ENCODE peak calls at places on chromosome 6, in seven cellular contexts. One of them, this sample, is unnamed.
A peak's percentile ranks its signal among the peaks of the same experiment; 100 is the strongest.

GRCh38 chr6:118679293-118679692 is 27.9 kb upstream of the CEP85L start:
- DNase-seq in GM23248: peak; percentile 70
- DNase-seq in GM23338: no peak
- DNase-seq in HCT116: no peak
- DNase-seq in PC-9: no peak
- DNase-seq in MM.1S: no peak
- DNase-seq in PC-3: peak; percentile 17
- DNase-seq in this sample: no peak

GRCh38 chr6:73394577-73395354 is at the start of gene DDX43:
- DNase-seq in GM23248: peak; percentile 58
- DNase-seq in GM23338: peak; percentile 77
- DNase-seq in HCT116: no peak
- DNase-seq in PC-9: peak; percentile 83
- DNase-seq in MM.1S: no peak
- DNase-seq in PC-3: no peak
- DNase-seq in this sample: no peak

GRCh38 chr6:125022391-125022989 is 60.3 kb downstream of the RNF217 start:
- DNase-seq in GM23248: no peak
- DNase-seq in GM23338: no peak
- DNase-seq in HCT116: no peak
- DNase-seq in PC-9: no peak
- DNase-seq in MM.1S: no peak
- DNase-seq in PC-3: no peak
- DNase-seq in this sample: no peak

GRCh38 chr6:166906376-166907044 is 49.8 kb downstream of the RNASET2 start:
- DNase-seq in GM23248: no peak
- DNase-seq in GM23338: no peak
- DNase-seq in HCT116: no peak
- DNase-seq in PC-9: no peak
- DNase-seq in MM.1S: no peak
- DNase-seq in PC-3: no peak
- DNase-seq in this sample: no peak

GRCh38 chr6:89122625-89123024 is 4.8 kb upstream of the SRSF12 start:
- DNase-seq in GM23248: peak; percentile 66
- DNase-seq in GM23338: peak; percentile 56
- DNase-seq in HCT116: peak; percentile 21
- DNase-seq in PC-9: no peak
- DNase-seq in MM.1S: peak; percentile 71
- DNase-seq in PC-3: peak; percentile 54
- DNase-seq in this sample: peak; percentile 65

GRCh38 chr6:17476506-17476905 is 83.1 kb downstream of the CAP2 start:
- DNase-seq in GM23248: no peak
- DNase-seq in GM23338: no peak
- DNase-seq in HCT116: no peak
- DNase-seq in PC-9: no peak
- DNase-seq in MM.1S: no peak
- DNase-seq in PC-3: no peak
- DNase-seq in this sample: no peak

GRCh38 chr6:149884617-149885016 is 13.3 kb downstream of the RAET1E start:
- DNase-seq in GM23248: no peak
- DNase-seq in GM23338: no peak
- DNase-seq in HCT116: no peak
- DNase-seq in PC-9: no peak
- DNase-seq in MM.1S: no peak
- DNase-seq in PC-3: no peak
- DNase-seq in this sample: no peak

GRCh38 chr6:113763883-113764282 is 93.3 kb upstream of the MARCKS start:
- DNase-seq in GM23248: peak; percentile 87
- DNase-seq in GM23338: no peak
- DNase-seq in HCT116: peak; percentile 22
- DNase-seq in PC-9: peak; percentile 43
- DNase-seq in MM.1S: no peak
- DNase-seq in PC-3: peak; percentile 89
- DNase-seq in this sample: peak; percentile 28

GRCh38 chr6:149234051-149234962 is 83.2 kb upstream of the TAB2 start:
- DNase-seq in GM23248: peak; percentile 40
- DNase-seq in GM23338: no peak
- DNase-seq in HCT116: peak; percentile 48
- DNase-seq in PC-9: peak; percentile 19
- DNase-seq in MM.1S: no peak
- DNase-seq in PC-3: peak; percentile 52
- DNase-seq in this sample: no peak

GRCh38 chr6:40312213-40313015 is 274.8 kb downstream of the LRFN2 start:
- DNase-seq in GM23248: peak; percentile 48
- DNase-seq in GM23338: no peak
- DNase-seq in HCT116: no peak
- DNase-seq in PC-9: no peak
- DNase-seq in MM.1S: no peak
- DNase-seq in PC-3: no peak
- DNase-seq in this sample: no peak

GRCh38 chr6:7114744-7115451 is 7.1 kb downstream of the RREB1 start:
- DNase-seq in GM23248: no peak
- DNase-seq in GM23338: no peak
- DNase-seq in HCT116: no peak
- DNase-seq in PC-9: no peak
- DNase-seq in MM.1S: no peak
- DNase-seq in PC-3: no peak
- DNase-seq in this sample: no peak

GRCh38 chr6:48840896-48841295 is 622.2 kb downstream of the MMUT start:
- DNase-seq in GM23248: no peak
- DNase-seq in GM23338: no peak
- DNase-seq in HCT116: no peak
- DNase-seq in PC-9: no peak
- DNase-seq in MM.1S: no peak
- DNase-seq in PC-3: no peak
- DNase-seq in this sample: no peak

GRCh38 chr6:48845219-48845618 is 617.8 kb downstream of the MMUT start:
- DNase-seq in GM23248: no peak
- DNase-seq in GM23338: no peak
- DNase-seq in HCT116: no peak
- DNase-seq in PC-9: no peak
- DNase-seq in MM.1S: no peak
- DNase-seq in PC-3: no peak
- DNase-seq in this sample: no peak

GRCh38 chr6:48844696-48845095 is 618.4 kb downstream of the MMUT start:
- DNase-seq in GM23248: no peak
- DNase-seq in GM23338: no peak
- DNase-seq in HCT116: no peak
- DNase-seq in PC-9: no peak
- DNase-seq in MM.1S: no peak
- DNase-seq in PC-3: no peak
- DNase-seq in this sample: no peak
- H3K9me2 ChIP-seq in GM23248: no peaks in the 10 kb centered on the region
- H3K9me2 ChIP-seq in GM23338: peaks cover 14% of the 10 kb centered on the region
- H3K9me2 ChIP-seq in HCT116: no peaks in the 10 kb centered on the region
- H3K9me2 ChIP-seq in PC-9: no peaks in the 10 kb centered on the region
- H3K9me2 ChIP-seq in MM.1S: no peaks in the 10 kb centered on the region
- H3K9me2 ChIP-seq in PC-3: no peaks in the 10 kb centered on the region
- H3K9me2 ChIP-seq in this sample: no peaks in the 10 kb centered on the region

GRCh38 chr6:83708970-83709747 is at the start of gene SNAP91:
- DNase-seq in GM23248: no peak
- DNase-seq in GM23338: peak; percentile 90
- DNase-seq in HCT116: no peak
- DNase-seq in PC-9: no peak
- DNase-seq in MM.1S: peak; percentile 47
- DNase-seq in PC-3: no peak
- DNase-seq in this sample: peak; percentile 63
- TF ChIP-seq EZH2 in GM23248: no peak
- TF ChIP-seq EZH2 in GM23338: peak; percentile 53
- TF ChIP-seq EZH2 in HCT116: no peak
- TF ChIP-seq EZH2 in PC-9: no peak
- TF ChIP-seq EZH2 in MM.1S: no peak
- TF ChIP-seq EZH2 in PC-3: peak; percentile 27
- TF ChIP-seq EZH2 in this sample: peak; percentile 90

GRCh38 chr6:111471958-111472357 is 11.1 kb downstream of the REV3L start:
- DNase-seq in GM23248: no peak
- DNase-seq in GM23338: no peak
- DNase-seq in HCT116: no peak
- DNase-seq in PC-9: no peak
- DNase-seq in MM.1S: no peak
- DNase-seq in PC-3: no peak
- DNase-seq in this sample: no peak
- H3K9me2 ChIP-seq in GM23248: no peaks in the 10 kb centered on the region
- H3K9me2 ChIP-seq in GM23338: no peaks in the 10 kb centered on the region
- H3K9me2 ChIP-seq in HCT116: no peaks in the 10 kb centered on the region
- H3K9me2 ChIP-seq in PC-9: no peaks in the 10 kb centered on the region
- H3K9me2 ChIP-seq in MM.1S: no peaks in the 10 kb centered on the region
- H3K9me2 ChIP-seq in PC-3: no peaks in the 10 kb centered on the region
- H3K9me2 ChIP-seq in this sample: no peaks in the 10 kb centered on the region

GRCh38 chr6:98823845-98824162 is 10.6 kb upstream of the POU3F2 start:
- DNase-seq in GM23248: no peak
- DNase-seq in GM23338: peak; percentile 59
- DNase-seq in HCT116: no peak
- DNase-seq in PC-9: no peak
- DNase-seq in MM.1S: no peak
- DNase-seq in PC-3: no peak
- DNase-seq in this sample: no peak
- TF ChIP-seq EZH2 in GM23248: peak; percentile 2
- TF ChIP-seq EZH2 in GM23338: no peak
- TF ChIP-seq EZH2 in HCT116: no peak
- TF ChIP-seq EZH2 in PC-9: no peak
- TF ChIP-seq EZH2 in MM.1S: no peak
- TF ChIP-seq EZH2 in PC-3: no peak
- TF ChIP-seq EZH2 in this sample: peak; percentile 58

GRCh38 chr6:5004373-5005037 is 668 bp upstream of the RPP40 start:
- DNase-seq in GM23248: peak; percentile 34
- DNase-seq in GM23338: no peak
- DNase-seq in HCT116: no peak
- DNase-seq in PC-9: no peak
- DNase-seq in MM.1S: peak; percentile 7
- DNase-seq in PC-3: no peak
- DNase-seq in this sample: no peak
- H3K9me2 ChIP-seq in GM23248: no peaks in the 10 kb centered on the region
- H3K9me2 ChIP-seq in GM23338: no peaks in the 10 kb centered on the region
- H3K9me2 ChIP-seq in HCT116: no peaks in the 10 kb centered on the region
- H3K9me2 ChIP-seq in PC-9: no peaks in the 10 kb centered on the region
- H3K9me2 ChIP-seq in MM.1S: no peaks in the 10 kb centered on the region
- H3K9me2 ChIP-seq in PC-3: no peaks in the 10 kb centered on the region
- H3K9me2 ChIP-seq in this sample: no peaks in the 10 kb centered on the region

DNA sequence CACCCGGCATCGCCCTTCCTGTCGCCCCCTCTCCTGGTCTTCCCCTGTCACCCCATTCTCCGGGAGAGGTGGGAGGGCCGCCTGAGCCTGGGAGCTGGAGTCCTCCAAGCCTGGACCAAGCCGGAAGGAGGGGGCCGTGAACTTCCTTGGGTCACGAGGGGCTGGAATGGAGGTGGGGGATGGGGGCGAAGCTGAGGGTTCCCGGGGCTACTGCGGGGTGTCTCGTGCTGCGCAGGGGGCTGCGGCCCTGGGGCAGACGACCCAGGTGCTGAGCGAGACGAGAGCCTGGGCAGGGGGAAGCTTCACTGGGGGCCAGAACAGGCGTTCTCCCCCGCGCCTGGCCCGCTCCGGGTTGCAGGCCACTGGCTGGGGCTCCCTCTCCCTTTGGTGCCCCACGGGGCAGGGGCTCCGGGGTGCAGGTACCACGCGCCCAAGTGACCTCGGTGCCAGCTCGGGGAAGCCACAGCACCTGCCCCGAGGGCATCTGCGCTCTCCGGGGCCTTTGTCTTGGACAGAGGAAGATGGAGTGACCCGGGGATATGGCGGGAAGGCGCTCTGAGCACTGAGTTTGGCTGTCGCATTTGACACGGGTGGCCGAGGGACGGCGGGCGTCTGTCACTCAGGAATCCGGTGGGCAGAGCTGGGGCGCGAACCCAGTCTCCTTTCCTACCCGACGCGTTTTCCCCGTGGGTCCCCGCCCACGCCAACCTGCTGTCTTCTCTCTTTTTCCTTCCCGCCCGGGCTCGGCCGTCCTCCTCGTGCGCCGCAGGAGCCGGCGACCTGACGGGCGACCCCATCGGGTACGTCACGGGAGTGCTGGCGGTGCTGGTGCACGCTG is 1.2 kb downstream of the SLC35D3 start:
- DNase-seq in GM23248: peak; percentile 12
- DNase-seq in GM23338: peak; percentile 76
- DNase-seq in HCT116: no peak
- DNase-seq in PC-9: no peak
- DNase-seq in MM.1S: no peak
- DNase-seq in PC-3: no peak
- DNase-seq in this sample: peak; percentile 6
- TF ChIP-seq EZH2 in GM23248: peak; percentile 78
- TF ChIP-seq EZH2 in GM23338: peak; percentile 58
- TF ChIP-seq EZH2 in HCT116: no peak
- TF ChIP-seq EZH2 in PC-9: no peak
- TF ChIP-seq EZH2 in MM.1S: no peak
- TF ChIP-seq EZH2 in PC-3: no peak
- TF ChIP-seq EZH2 in this sample: no peak

DNA sequence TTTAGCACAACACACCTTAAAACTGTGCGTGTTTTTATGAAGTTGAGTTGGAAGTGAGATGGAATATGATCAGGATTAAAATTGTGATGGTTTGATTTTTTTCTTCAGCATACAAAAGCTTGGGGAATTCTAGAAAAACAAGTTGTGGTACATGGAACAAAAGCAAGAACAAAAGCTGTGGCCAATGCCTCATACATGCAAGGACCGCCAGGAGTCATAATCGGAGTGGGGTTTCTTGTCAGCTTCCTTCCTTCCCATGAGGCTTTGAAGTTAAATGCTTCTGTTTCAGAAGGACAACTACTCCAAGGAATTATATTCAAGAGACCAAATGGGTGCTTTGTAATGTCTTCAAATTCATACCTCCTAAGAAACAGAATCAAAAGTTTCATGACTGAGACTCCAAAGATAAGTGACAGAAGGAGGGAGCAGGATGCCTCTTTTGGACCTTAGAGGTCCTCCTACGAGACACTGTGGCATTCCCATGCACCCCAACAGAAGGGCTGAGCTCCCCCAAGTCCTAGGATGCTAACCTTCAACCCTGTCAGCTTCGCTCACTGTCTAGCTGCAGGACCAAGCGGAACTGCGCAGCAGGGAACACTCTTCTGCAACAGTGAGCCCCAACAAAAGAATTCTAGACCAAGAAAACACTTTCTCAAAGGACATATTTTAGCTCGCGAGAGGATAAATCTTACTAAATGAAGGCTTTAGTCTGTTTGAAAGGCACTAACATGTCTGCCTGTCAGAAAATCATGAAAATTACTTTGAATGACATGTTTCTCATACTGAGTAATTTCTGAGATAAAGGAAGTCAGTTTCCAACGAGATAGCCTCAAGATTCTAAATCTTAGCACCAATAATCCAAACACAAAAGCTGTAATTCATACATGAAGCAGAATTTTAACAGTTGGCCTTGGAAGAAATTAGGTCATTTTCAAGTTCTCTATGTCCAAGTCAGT is 108.5 kb upstream of the NHSL1 start:
- DNase-seq in GM23248: no peak
- DNase-seq in GM23338: no peak
- DNase-seq in HCT116: no peak
- DNase-seq in PC-9: no peak
- DNase-seq in MM.1S: no peak
- DNase-seq in PC-3: no peak
- DNase-seq in this sample: no peak
- H3K9me2 ChIP-seq in GM23248: no peaks in the 10 kb centered on the region
- H3K9me2 ChIP-seq in GM23338: no peaks in the 10 kb centered on the region
- H3K9me2 ChIP-seq in HCT116: no peaks in the 10 kb centered on the region
- H3K9me2 ChIP-seq in PC-9: no peaks in the 10 kb centered on the region
- H3K9me2 ChIP-seq in MM.1S: no peaks in the 10 kb centered on the region
- H3K9me2 ChIP-seq in PC-3: no peaks in the 10 kb centered on the region
- H3K9me2 ChIP-seq in this sample: no peaks in the 10 kb centered on the region